ENCODE peak calls at places on chromosomes 12 and 14, in eight cellular contexts. X, D, S, W, L, T, M and E are unnamed samples.

GRCh38 chr14:63652406-63652805 is 10.7 kb upstream of the WDR89 start:
- DNase-seq in X (no peak), S (no peak), M (no peak), W (no peak), D (no peak), T (no peak), L (no peak), E (no peak)

GRCh38 chr12:115224031-115224430 is 540.1 kb upstream of the TBX3 start:
- DNase-seq in X (no peak), W (no peak), M (no peak), D (no peak), S (no peak), L (no peak), T (no peak), E (no peak)

GRCh38 chr14:94180655-94181271 is 6.6 kb downstream of the PPP4R4 start:
- DNase-seq in W (peak), X (no peak), L (no peak), D (peak), S (no peak), M (no peak), T (no peak), E (no peak)

GRCh38 chr14:44712095-44712822 is 205.2 kb upstream of the FSCB start:
- DNase-seq in T (no peak), S (no peak), M (no peak), X (no peak), W (no peak), D (no peak), L (no peak), E (no peak)

GRCh38 chr14:52443506-52443905 is 108.8 kb downstream of the TXNDC16 start:
- DNase-seq in W (peak), X (no peak), M (no peak), S (no peak), L (no peak), T (no peak), D (no peak), E (no peak)

GRCh38 chr14:92653162-92653651 is 95.2 kb downstream of the LGMN start:
- DNase-seq in D (no peak), S (no peak), T (no peak), W (no peak), X (no peak), M (no peak), L (no peak), E (no peak)

GRCh38 chr14:90429764-90430163 is 32.9 kb downstream of the CALM1 start:
- DNase-seq in S (no peak), M (no peak), D (no peak), W (no peak), T (no peak), L (no peak), X (no peak), E (no peak)

GRCh38 chr12:26567126-26567525 is 265.9 kb downstream of the ITPR2 start:
- DNase-seq in S (no peak), T (no peak), D (no peak), W (no peak), X (no peak), M (no peak), L (no peak), E (no peak)

GRCh38 chr14:105861985-105862465 is 335.6 kb downstream of the TMEM121 start:
- DNase-seq in X (no peak), S (no peak), W (no peak), M (no peak), D (no peak), T (peak), L (peak), E (no peak)

GRCh38 chr12:61920230-61920629 is 340.0 kb upstream of the USP15 start:
- DNase-seq in D (no peak), W (no peak), L (no peak), T (no peak), X (no peak), M (no peak), S (no peak), E (no peak)

GRCh38 chr12:40986031-40986430 is 202.1 kb upstream of the PDZRN4 start:
- DNase-seq in T (no peak), S (no peak), M (no peak), W (no peak), X (no peak), D (peak), L (no peak), E (no peak)

GRCh38 chr12:53942467-53942997 is 3.9 kb downstream of the HOXC13 start:
- DNase-seq in X (no peak), W (no peak), S (no peak), M (no peak), T (no peak), D (no peak), L (no peak), E (no peak)

GRCh38 chr14:92613008-92613658 is 99.6 kb downstream of the RIN3 start:
- DNase-seq in X (no peak), D (peak), W (no peak), M (no peak), S (no peak), T (peak), L (peak), E (no peak)

GRCh38 chr14:102078344-102078743 is 8.5 kb downstream of the HSP90AA1 start:
- DNase-seq in L (no peak), W (no peak), M (no peak), S (no peak), X (no peak), T (no peak), D (no peak), E (no peak)

GRCh38 chr12:31238764-31239387 is 87.1 kb downstream of the SINHCAF start:
- DNase-seq in M (peak), S (no peak), T (peak), D (peak), X (peak), L (peak), W (peak), E (peak)

GRCh38 chr12:3129301-3130052 is 52.3 kb downstream of the TSPAN9 start:
- DNase-seq in X (no peak), W (peak), L (no peak), S (no peak), D (no peak), M (no peak), T (no peak), E (no peak)

GRCh38 chr12:19620222-19620621 is 180.9 kb downstream of the AEBP2 start:
- DNase-seq in L (no peak), D (peak), M (no peak), T (peak), W (no peak), S (no peak), X (peak), E (no peak)

GRCh38 chr14:75648066-75648838 is 12.4 kb downstream of the ERG28 start:
- DNase-seq in T (no peak), X (no peak), D (peak), L (peak), W (peak), S (no peak), M (peak), E (peak)

GRCh38 chr14:90699016-90699415 is 117.2 kb downstream of the TTC7B start:
- DNase-seq in T (no peak), D (no peak), S (no peak), M (no peak), W (no peak), X (no peak), L (no peak), E (no peak)

GRCh38 chr12:52354197-52354596 is 13.1 kb downstream of the KRT85 start:
- DNase-seq in T (no peak), D (no peak), S (no peak), W (no peak), M (no peak), X (no peak), L (no peak), E (no peak)

GRCh38 chr12:9378430-9378835 is 170.2 kb upstream of the PZP start:
- DNase-seq in X (no peak), M (no peak), S (no peak), L (peak), T (no peak), D (peak), W (no peak), E (no peak)

GRCh38 chr12:131536337-131536736 is 174.6 kb upstream of the SFSWAP start:
- DNase-seq in D (no peak), X (no peak), W (no peak), T (no peak), M (no peak), S (no peak), L (no peak), E (no peak)

GRCh38 chr12:6201199-6201608 is 1.0 kb downstream of the CD9 start:
- DNase-seq in D (peak), X (no peak), S (no peak), T (peak), M (peak), W (no peak), L (no peak), E (no peak)

GRCh38 chr14:50447491-50447890 is 50.8 kb upstream of the CDKL1 start:
- DNase-seq in M (no peak), W (peak), D (peak), X (no peak), T (no peak), L (no peak), S (no peak), E (no peak)

GRCh38 chr12:98903875-98904274 is 258.8 kb downstream of the APAF1 start:
- DNase-seq in D (no peak), L (no peak), T (no peak), S (no peak), M (no peak), X (no peak), W (no peak), E (no peak)

GRCh38 chr14:26598081-26598671 is 343 bp upstream of the NOVA1 start:
- DNase-seq in T (peak), D (peak), X (peak), L (peak), S (no peak), M (peak), W (peak), E (peak)

GRCh38 chr12:57190037-57190436 is 26.6 kb upstream of the NXPH4 start:
- DNase-seq in D (no peak), T (no peak), S (no peak), M (no peak), X (no peak), W (no peak), L (peak), E (no peak)

GRCh38 chr12:120961604-120962486 is 16.5 kb upstream of the HNF1A start:
- DNase-seq in T (peak), D (peak), S (no peak), W (no peak), X (peak), L (peak), M (peak), E (no peak)

GRCh38 chr12:80411787-80412186 is 32.2 kb upstream of the PTPRQ start:
- DNase-seq in S (no peak), M (no peak), L (no peak), T (no peak), X (no peak), D (no peak), W (no peak), E (no peak)

GRCh38 chr14:103115845-103116572 is 7.3 kb upstream of the TNFAIP2 start:
- DNase-seq in M (no peak), W (peak), D (peak), X (no peak), S (no peak), T (no peak), L (no peak), E (no peak)

GRCh38 chr14:103031956-103032355 is 25.4 kb downstream of the CDC42BPB start:
- DNase-seq in W (no peak), D (peak), M (no peak), L (no peak), T (peak), S (no peak), X (no peak), E (no peak)

GRCh38 chr12:85016423-85016822 is 19.7 kb downstream of the TSPAN19 start:
- DNase-seq in M (no peak), D (peak), W (peak), L (no peak), S (no peak), T (no peak), X (peak), E (no peak)

GRCh38 chr12:20950248-20950647 is 139.7 kb downstream of the SLCO1B3 start:
- DNase-seq in D (peak), W (no peak), M (no peak), S (no peak), T (no peak), L (no peak), X (no peak), E (no peak)

GRCh38 chr12:113862570-113863454 is 103.3 kb downstream of the RBM19 start:
- DNase-seq in D (peak), X (no peak), T (no peak), L (peak), M (no peak), W (peak), S (no peak), E (no peak)

GRCh38 chr14:99472937-99473336 is 7.7 kb downstream of the SETD3 start:
- DNase-seq in X (no peak), W (no peak), L (no peak), T (no peak), D (no peak), S (no peak), M (no peak), E (no peak)

GRCh38 chr14:104436741-104437701 is 142.5 kb upstream of the C14orf180 start:
- DNase-seq in L (no peak), W (no peak), M (peak), S (no peak), D (no peak), T (peak), X (peak), E (peak)

GRCh38 chr12:119621878-119622277 is 28.3 kb downstream of the TMEM233 start:
- DNase-seq in L (no peak), W (no peak), D (no peak), T (no peak), S (no peak), X (no peak), M (no peak), E (no peak)

GRCh38 chr12:46296822-46297221 is 28.0 kb upstream of the SLC38A1 start:
- DNase-seq in X (no peak), S (no peak), L (no peak), W (no peak), T (no peak), D (no peak), M (no peak), E (no peak)

GRCh38 chr12:46304080-46304479 is 35.2 kb upstream of the SLC38A1 start:
- DNase-seq in S (no peak), X (no peak), L (no peak), T (no peak), W (peak), M (no peak), D (no peak), E (peak)

GRCh38 chr12:46299846-46300245 is 31.0 kb upstream of the SLC38A1 start:
- DNase-seq in T (no peak), W (no peak), D (no peak), M (no peak), L (no peak), S (no peak), X (no peak), E (no peak)

GRCh38 chr12:46303039-46303666 is 34.3 kb upstream of the SLC38A1 start:
- DNase-seq in T (peak), X (no peak), D (peak), S (no peak), W (peak), L (peak), M (peak), E (no peak)

GRCh38 chr12:46300906-46301305 is 32.1 kb upstream of the SLC38A1 start:
- DNase-seq in M (no peak), L (no peak), D (no peak), S (no peak), W (peak), X (no peak), T (no peak), E (no peak)
- TF ChIP-seq CTCF in M (no peak), L (no peak), D (no peak), S (no peak), W (no peak), X (no peak), T (no peak), E (no peak)

DNA sequence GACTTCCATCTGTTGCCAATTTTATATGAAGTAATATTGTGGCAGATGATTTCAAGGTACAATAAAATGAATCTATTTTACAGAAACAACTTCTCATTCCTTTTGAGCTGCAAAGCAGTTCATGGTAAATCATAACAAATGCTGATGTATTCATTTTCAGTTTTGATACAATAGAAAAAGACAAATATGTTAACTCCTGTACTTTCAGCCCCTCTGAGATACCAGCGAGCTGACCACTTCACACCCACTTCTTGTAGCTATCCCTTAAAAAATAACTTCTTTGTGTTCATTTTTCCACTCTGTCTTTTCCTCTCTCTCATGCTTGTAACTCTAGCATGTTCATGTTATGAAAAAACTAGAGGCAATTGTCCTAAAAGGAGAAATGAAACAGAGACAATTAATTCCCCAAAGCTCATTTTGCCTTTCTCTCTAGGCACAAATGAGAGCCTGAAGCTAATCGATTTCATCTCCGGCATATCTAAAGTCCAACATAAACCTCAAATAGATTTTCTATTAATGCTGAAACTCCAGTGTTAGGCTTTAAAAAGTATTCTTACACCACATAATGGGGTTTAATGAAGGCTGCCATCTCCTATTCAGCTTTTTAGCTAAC is 182.9 kb downstream of the C12orf42 start:
- DNase-seq in M (no peak), T (no peak), X (no peak), W (no peak), L (no peak), S (no peak), D (no peak), E (no peak)
- TF ChIP-seq POLR2A in M (no peak), T (no peak), X (no peak), W (no peak), L (no peak), S (no peak), D (no peak), E (no peak)

GRCh38 chr14:23610815-23611289 is 25.3 kb upstream of the DHRS2 start:
- DNase-seq in X (no peak), M (no peak), S (no peak), T (no peak), W (no peak), L (no peak), D (no peak), E (no peak)

GRCh38 chr14:23610090-23610814 is 25.9 kb upstream of the DHRS2 start:
- DNase-seq in M (no peak), T (no peak), W (no peak), L (no peak), S (no peak), D (no peak), X (no peak), E (no peak)

GRCh38 chr14:23605931-23606585 is 27.5 kb upstream of the JPH4 start:
- DNase-seq in S (no peak), M (no peak), D (no peak), T (no peak), W (peak), L (no peak), X (no peak), E (no peak)

GRCh38 chr14:23609001-23609400 is 27.2 kb upstream of the DHRS2 start:
- DNase-seq in X (no peak), D (no peak), W (no peak), T (no peak), S (no peak), L (no peak), M (no peak), E (no peak)

DNA sequence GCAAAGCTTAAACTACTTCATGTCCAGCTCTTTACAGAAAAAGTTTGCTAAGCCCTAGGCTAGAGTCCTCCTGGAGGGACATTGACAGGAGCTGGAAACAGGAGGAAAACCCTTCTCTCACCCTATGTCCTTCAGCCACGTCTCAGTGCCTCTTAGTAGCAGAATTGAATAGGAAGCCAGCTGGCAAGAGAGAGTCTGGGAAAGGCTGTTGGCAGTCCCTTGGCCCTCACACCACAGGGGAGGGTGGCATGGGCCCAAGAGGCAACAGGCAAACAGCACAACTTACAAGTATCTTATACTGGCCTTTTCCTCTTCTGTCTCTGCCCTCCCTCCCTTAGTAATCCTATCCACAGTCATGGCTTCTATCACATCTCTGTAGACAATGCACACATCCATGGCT is 27.7 kb upstream of the DHRS2 start:
- DNase-seq in T (no peak), L (no peak), S (no peak), M (peak), D (no peak), X (no peak), W (no peak), E (no peak)
- H3K4me3 ChIP-seq in T (no peak), L (no peak), S (no peak), M (no peak), D (no peak), X (no peak), W (no peak), E (no peak)

DNA sequence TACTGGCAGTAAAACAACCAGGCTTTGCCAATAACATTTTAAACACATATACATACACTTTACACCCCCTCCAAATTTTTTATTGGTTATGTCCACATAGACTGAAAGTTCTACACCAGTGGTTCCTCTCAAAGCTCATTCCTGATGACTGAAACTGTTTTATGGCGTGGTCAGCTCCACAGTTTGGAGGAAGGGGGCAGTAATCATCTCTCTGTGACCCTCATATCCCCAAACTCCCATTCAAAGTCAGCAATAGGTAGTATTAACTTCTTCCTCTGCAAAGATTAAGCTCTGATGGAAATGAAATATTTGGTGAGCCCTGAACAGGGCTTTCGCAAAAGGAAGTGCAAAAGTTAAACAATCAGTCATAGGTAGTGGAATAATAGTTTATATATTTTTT is 55.3 kb upstream of the DAAM1 start:
- DNase-seq in S (no peak), D (no peak), T (no peak), L (no peak), M (no peak), W (no peak), X (no peak), E (no peak)
- TF ChIP-seq CTCF in S (no peak), D (no peak), T (no peak), L (no peak), M (no peak), W (peak), X (no peak), E (no peak)

DNA sequence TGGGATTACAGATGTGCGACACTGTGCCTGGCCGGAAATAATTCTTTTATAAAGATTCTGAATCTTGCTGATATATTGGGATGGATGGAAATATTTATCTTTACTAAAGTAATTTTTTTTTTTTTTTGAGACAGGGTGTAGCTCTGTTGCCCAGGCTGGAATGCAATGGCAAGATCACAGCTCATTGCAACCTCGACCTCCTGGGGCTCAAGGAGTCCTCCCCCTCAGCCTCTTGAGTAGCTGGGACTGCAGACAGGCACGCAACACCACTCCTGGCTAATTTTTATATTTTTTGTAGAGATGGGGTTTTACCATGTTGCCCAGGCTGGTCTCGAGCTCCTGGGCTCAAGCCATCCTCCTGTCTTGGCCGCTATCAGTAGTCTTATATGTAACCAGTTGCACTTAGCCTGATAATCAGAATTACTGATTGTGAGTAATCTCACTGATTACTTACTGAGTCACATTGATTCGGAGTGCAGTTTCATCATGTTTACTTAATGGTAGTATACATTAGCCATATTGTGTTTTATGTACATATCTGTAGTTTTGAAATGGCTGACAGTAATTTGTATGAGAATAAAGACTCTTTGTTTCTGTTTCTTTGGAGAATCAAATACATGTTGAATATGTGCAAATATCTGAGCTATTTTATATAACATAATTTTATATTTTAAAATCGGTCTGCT is 50.4 kb upstream of the LRTM2 start:
- DNase-seq in T (no peak), M (no peak), L (no peak), S (no peak), D (no peak), W (peak), X (no peak), E (no peak)
- TF ChIP-seq POLR2A in T (no peak), M (no peak), L (no peak), S (no peak), D (no peak), W (no peak), X (no peak), E (no peak)

GRCh38 chr12:17661250-17661649 is 428.7 kb downstream of the RERGL start:
- DNase-seq in X (no peak), W (no peak), S (no peak), D (no peak), T (no peak), M (no peak), L (no peak), E (no peak)
- H3K4me3 ChIP-seq in X (no peak), W (no peak), S (no peak), D (no peak), T (no peak), M (no peak), L (no peak), E (no peak)